ENCODE peak calls at places on chromosome 18, in ten cellular contexts. L is iris pigment epithelial cell; E is NCI-H1105 treated with DMSO at 0.1 percent for 48 hours; G is A172; Z is activated CD4-positive, alpha-beta T cell treated with anti-CD3 and anti-CD28 coated beads, Interleukin-2, amount 50 U/mL, for 24 hours; Q is stromal cell of bone marrow; C is omental fat pad; I is RWPE1; W is NCI-H1092 treated with DMSO at 0.1 percent for 48 hours; U is naive thymus-derived CD8-positive, alpha-beta T cell. X is an unnamed sample.

GRCh38 chr18:22015156-22015555 is 154.2 kb upstream of the GATA6 start:
- DNase-seq in L (peak; percentile 29), E (no peak), G (peak; percentile 28), Z (no peak), Q (no peak), C (no peak), I (no peak), W (no peak), U (no peak), X (no peak)

GRCh38 chr18:77131100-77131651 is 1.4 kb downstream of the MBP start:
- DNase-seq in L (peak; percentile 70), E (no peak), G (no peak), Z (no peak), Q (no peak), C (no peak), I (no peak), W (no peak), U (no peak), X (peak; percentile 65)

GRCh38 chr18:48615566-48616401 is 77.0 kb downstream of the CTIF start:
- DNase-seq in L (no peak), E (no peak), G (no peak), Z (no peak), Q (no peak), C (no peak), I (no peak), W (no peak), U (no peak), X (no peak)

GRCh38 chr18:67265464-67266245 is 250.9 kb downstream of the DSEL start:
- DNase-seq in L (peak; percentile 87), E (no peak), G (peak; percentile 43), Z (no peak), Q (peak; percentile 46), C (no peak), I (peak; percentile 20), W (no peak), U (peak; percentile 55), X (peak; percentile 37)

GRCh38 chr18:44725300-44726096 is 44.8 kb downstream of the SETBP1 start:
- DNase-seq in L (peak; percentile 54), E (no peak), G (peak; percentile 57), Z (peak; percentile 60), Q (peak; percentile 49), C (no peak), I (peak; percentile 26), W (no peak), U (peak; percentile 14), X (peak; percentile 37)

GRCh38 chr18:60413944-60414547 is 41.5 kb upstream of the MC4R start:
- DNase-seq in L (peak; percentile 15), E (peak; percentile 8), G (peak; percentile 16), Z (no peak), Q (no peak), C (no peak), I (no peak), W (peak; percentile 38), U (no peak), X (peak; percentile 4)

GRCh38 chr18:80009661-80010550 is 21.5 kb upstream of the TXNL4A start:
- DNase-seq in L (peak; percentile 98), E (no peak), G (peak; percentile 94), Z (no peak), Q (peak; percentile 98), C (no peak), I (peak; percentile 91), W (no peak), U (no peak), X (no peak)

GRCh38 chr18:63148449-63149199 is 170.9 kb downstream of the BCL2 start:
- DNase-seq in L (peak; percentile 45), E (peak; percentile 72), G (no peak), Z (no peak), Q (peak; percentile 59), C (no peak), I (no peak), W (peak; percentile 73), U (no peak), X (no peak)

GRCh38 chr18:60120231-60120630 is 220.4 kb downstream of the PMAIP1 start:
- DNase-seq in L (no peak), E (no peak), G (no peak), Z (no peak), Q (no peak), C (no peak), I (no peak), W (no peak), U (no peak), X (no peak)

GRCh38 chr18:56291229-56291796 is 347.1 kb downstream of the TXNL1 start:
- DNase-seq in L (no peak), E (no peak), G (no peak), Z (no peak), Q (no peak), C (no peak), I (no peak), W (no peak), U (no peak), X (no peak)

GRCh38 chr18:10160251-10160650 is 246.4 kb downstream of the VAPA start:
- DNase-seq in L (no peak), E (no peak), G (no peak), Z (no peak), Q (no peak), C (no peak), I (no peak), W (no peak), U (no peak), X (no peak)

GRCh38 chr18:80106482-80107051 is 2.5 kb upstream of the ADNP2 start:
- DNase-seq in L (no peak), E (no peak), G (no peak), Z (no peak), Q (no peak), C (no peak), I (no peak), W (no peak), U (no peak), X (no peak)

GRCh38 chr18:23049698-23050373 is 85.4 kb upstream of the CABLES1 start:
- DNase-seq in L (no peak), E (no peak), G (no peak), Z (no peak), Q (no peak), C (no peak), I (no peak), W (no peak), U (peak; percentile 29), X (no peak)

GRCh38 chr18:48800877-48801727 is 149.7 kb downstream of the SMAD7 start:
- DNase-seq in L (peak; percentile 19), E (no peak), G (no peak), Z (no peak), Q (no peak), C (peak; percentile 18), I (no peak), W (no peak), U (no peak), X (no peak)